ENCODE peak calls at places on chromosomes 1 and 21, in seven cellular contexts. S is uterus, W is heart left ventricle, C is SK-MEL-5, N is GM04504, U is NCI-H1417, G is OCI-M1. Y is an unnamed sample.

GRCh38 chr1:109821831-109822745 is 58.4 kb upstream of the EPS8L3 start:
- DNase-seq in S (no peak), W (peak), C (no peak), N (peak), U (no peak), G (peak), Y (no peak)

GRCh38 chr1:17009706-17010105 is 2.0 kb downstream of the ATP13A2 start:
- DNase-seq in S (no peak), W (no peak), C (no peak), N (no peak), U (no peak), G (peak), Y (no peak)

GRCh38 chr1:228082975-228083870 is 715 bp downstream of the ARF1 start:
- DNase-seq in S (peak), W (peak), C (no peak), N (peak), U (peak), G (peak), Y (no peak)

GRCh38 chr1:106600626-106601025 is 455.8 kb upstream of the PRMT6 start:
- DNase-seq in S (no peak), W (no peak), C (no peak), N (no peak), U (no peak), G (no peak), Y (no peak)

GRCh38 chr1:17485280-17485679 is 45.8 kb upstream of the RCC2 start:
- DNase-seq in S (no peak), W (no peak), C (peak), N (no peak), U (no peak), G (peak), Y (no peak)

GRCh38 chr1:24318988-24319863 is at the start of gene GRHL3:
- DNase-seq in S (no peak), W (no peak), C (no peak), N (no peak), U (peak), G (no peak), Y (no peak)

GRCh38 chr1:246034630-246035029 is 472.4 kb downstream of the SMYD3 start:
- DNase-seq in S (no peak), W (no peak), C (no peak), N (no peak), U (no peak), G (no peak), Y (no peak)

GRCh38 chr1:20265243-20265642 is 25.4 kb upstream of the VWA5B1 start:
- DNase-seq in S (no peak), W (peak), C (no peak), N (no peak), U (no peak), G (no peak), Y (no peak)

GRCh38 chr1:228037401-228038386 is 30.9 kb downstream of the WNT3A start:
- DNase-seq in S (no peak), W (no peak), C (no peak), N (no peak), U (peak), G (no peak), Y (no peak)

GRCh38 chr1:228555074-228555989 is 68.2 kb downstream of the RNF187 start:
- DNase-seq in S (no peak), W (no peak), C (peak), N (no peak), U (no peak), G (no peak), Y (no peak)

GRCh38 chr1:245717611-245718010 is 562.8 kb downstream of the KIF26B start:
- DNase-seq in S (no peak), W (no peak), C (no peak), N (no peak), U (no peak), G (no peak), Y (no peak)

GRCh38 chr1:25568834-25569598 is 25.6 kb downstream of the LDLRAP1 start:
- DNase-seq in S (peak), W (no peak), C (no peak), N (peak), U (no peak), G (no peak), Y (peak)

GRCh38 chr1:42206164-42206563 is 41.6 kb upstream of the GUCA2A start:
- DNase-seq in S (no peak), W (no peak), C (no peak), N (no peak), U (no peak), G (no peak), Y (no peak)

GRCh38 chr1:159141584-159142518 is 29.6 kb upstream of the CADM3 start:
- DNase-seq in S (no peak), W (no peak), C (peak), N (peak), U (peak), G (no peak), Y (peak)

GRCh38 chr1:154861607-154862094 is 8.4 kb downstream of the KCNN3 start:
- DNase-seq in S (peak), W (no peak), C (no peak), N (no peak), U (no peak), G (peak), Y (no peak)

GRCh38 chr1:39926820-39927219 is 25.1 kb upstream of the MYCL start:
- DNase-seq in S (no peak), W (no peak), C (no peak), N (no peak), U (no peak), G (no peak), Y (no peak)

GRCh38 chr1:186188004-186188539 is 187.0 kb downstream of the TPR start:
- DNase-seq in S (no peak), W (no peak), C (no peak), N (peak), U (no peak), G (no peak), Y (no peak)

GRCh38 chr1:199512037-199512710 is 515.3 kb upstream of the NR5A2 start:
- DNase-seq in S (no peak), W (no peak), C (no peak), N (no peak), U (peak), G (no peak), Y (no peak)

GRCh38 chr1:78038491-78038939 is 7.3 kb upstream of the GIPC2 start:
- DNase-seq in S (no peak), W (no peak), C (no peak), N (no peak), U (no peak), G (no peak), Y (no peak)

GRCh38 chr1:39818482-39818881 is 29.8 kb upstream of the BMP8B start:
- DNase-seq in S (no peak), W (no peak), C (no peak), N (no peak), U (no peak), G (no peak), Y (no peak)

GRCh38 chr1:144101397-144102050 is 129.7 kb upstream of the FAM72C start:
- DNase-seq in S (peak), W (peak), C (no peak), N (no peak), U (no peak), G (no peak), Y (peak)

GRCh38 chr1:232440325-232441059 is 189.4 kb downstream of the SIPA1L2 start:
- DNase-seq in S (no peak), W (no peak), C (no peak), N (no peak), U (no peak), G (peak), Y (no peak)

GRCh38 chr1:199067483-199067882 is 428.6 kb downstream of the PTPRC start:
- DNase-seq in S (no peak), W (no peak), C (no peak), N (no peak), U (no peak), G (peak), Y (no peak)

GRCh38 chr21:14358775-14359174 is 24.2 kb downstream of the HSPA13 start:
- DNase-seq in S (no peak), W (no peak), C (no peak), N (no peak), U (no peak), G (no peak), Y (no peak)

GRCh38 chr1:88661951-88662664 is 22.0 kb upstream of the PKN2 start:
- DNase-seq in S (no peak), W (no peak), C (no peak), N (no peak), U (peak), G (no peak), Y (no peak)